ENCODE peak calls at places on chromosomes 3 and 15, in four cellular contexts. J is GM23248, N is small intestine, F is pancreas. O is an unnamed sample.

GRCh38 chr3:107458871-107459270 is 63.9 kb upstream of the BBX start:
- DNase-seq in F (no peak), N (no peak), J (no peak), O (no peak)

GRCh38 chr15:48541659-48542334 is 103.7 kb downstream of the FBN1 start:
- DNase-seq in N (no peak), J (peak; percentile 93), F (no peak), O (no peak)

GRCh38 chr15:70036585-70037343 is 61.0 kb downstream of the TLE3 start:
- DNase-seq in J (no peak), F (no peak), N (peak; percentile 40), O (peak; percentile 15)

GRCh38 chr15:83846847-83847246 is 192.9 kb downstream of the ADAMTSL3 start:
- DNase-seq in N (no peak), F (no peak), J (peak; percentile 88), O (no peak)

GRCh38 chr3:144499346-144499745 is 527.7 kb downstream of the DIPK2A start:
- DNase-seq in J (no peak), N (no peak), F (no peak), O (no peak)

GRCh38 chr15:87881001-87881400 is 375.5 kb downstream of the NTRK3 start:
- DNase-seq in J (no peak), F (no peak), N (no peak), O (no peak)

GRCh38 chr15:72835289-72835890 is 51.8 kb upstream of the ADPGK start:
- DNase-seq in N (peak; percentile 55), F (no peak), J (peak; percentile 17), O (no peak)

GRCh38 chr3:25441234-25441856 is 13.3 kb downstream of the RARB start:
- DNase-seq in J (no peak), F (no peak), N (peak; percentile 10), O (peak; percentile 43)

GRCh38 chr3:46706771-46707582 is 5.8 kb downstream of the TMIE start:
- DNase-seq in J (no peak), N (no peak), F (no peak), O (no peak)

GRCh38 chr15:50798684-50799083 is 33.2 kb upstream of the SPPL2A start:
- DNase-seq in N (peak; percentile 85), J (no peak), F (no peak), O (no peak)

GRCh38 chr3:184234224-184234623 is 4.8 kb downstream of the VWA5B2 start:
- DNase-seq in N (no peak), J (peak; percentile 88), F (peak; percentile 85), O (no peak)

GRCh38 chr15:83057660-83058376 is 9.2 kb downstream of the BTBD1 start:
- DNase-seq in N (no peak), F (no peak), J (no peak), O (no peak)

GRCh38 chr15:59111267-59111666 is 6.3 kb downstream of the CCNB2 start:
- DNase-seq in J (no peak), F (no peak), N (no peak), O (no peak)

GRCh38 chr15:90989040-90989768 is 5.1 kb downstream of the PRC1 start:
- DNase-seq in F (no peak), J (no peak), N (no peak), O (no peak)

GRCh38 chr3:158094235-158094916 is 11.8 kb downstream of the SHOX2 start:
- DNase-seq in F (peak; percentile 78), J (no peak), N (no peak), O (no peak)

GRCh38 chr15:29126821-29127461 is 142.7 kb downstream of the NSMCE3 start:
- DNase-seq in N (no peak), F (peak; percentile 56), J (no peak), O (no peak)

GRCh38 chr15:42062284-42062806 is 32.0 kb downstream of the PLA2G4D start:
- DNase-seq in N (no peak), J (no peak), F (no peak), O (no peak)

GRCh38 chr15:49918106-49918505 is 200.9 kb downstream of the ATP8B4 start:
- DNase-seq in N (peak; percentile 26), J (peak; percentile 12), F (no peak), O (no peak)